ENCODE peak calls at places on chromosome 7, in six cellular contexts. L is NAMALWA, O is A172, F is spleen, X is iris pigment epithelial cell, T is GM03348. I is an unnamed sample.

GRCh38 chr7:123935436-123936381 is 10.7 kb downstream of the SPAM1 start:
- DNase-seq in L (no peak), O (no peak), F (no peak), X (peak), T (no peak), I (no peak)

GRCh38 chr7:47690902-47691558 is 109.1 kb upstream of the TNS3 start:
- DNase-seq in L (no peak), O (peak), F (no peak), X (peak), T (peak), I (peak)

GRCh38 chr7:55575098-55575497 is 2.8 kb upstream of the VOPP1 start:
- DNase-seq in L (no peak), O (no peak), F (no peak), X (no peak), T (no peak), I (no peak)

GRCh38 chr7:44921607-44922350 is 36.4 kb upstream of the PURB start:
- DNase-seq in L (peak), O (peak), F (peak), X (peak), T (peak), I (peak)

GRCh38 chr7:36155811-36156361 is 2.8 kb downstream of the EEPD1 start:
- DNase-seq in L (peak), O (no peak), F (no peak), X (peak), T (no peak), I (no peak)

GRCh38 chr7:99372275-99373085 is 2.0 kb upstream of the ARPC1B start:
- DNase-seq in L (no peak), O (no peak), F (peak), X (peak), T (peak), I (no peak)

GRCh38 chr7:116708248-116708647 is 36.3 kb downstream of the MET start:
- DNase-seq in L (no peak), O (no peak), F (no peak), X (no peak), T (no peak), I (no peak)

GRCh38 chr7:150515752-150516151 is 1.1 kb downstream of the GIMAP7 start:
- DNase-seq in L (no peak), O (no peak), F (no peak), X (no peak), T (no peak), I (no peak)

GRCh38 chr7:70856889-70857511 is 274.9 kb upstream of the GALNT17 start:
- DNase-seq in L (peak), O (peak), F (peak), X (peak), T (peak), I (no peak)

GRCh38 chr7:42014625-42015412 is 222.2 kb downstream of the GLI3 start:
- DNase-seq in L (peak), O (peak), F (no peak), X (peak), T (peak), I (no peak)

GRCh38 chr7:154869436-154869835 is 133.5 kb downstream of the PAXIP1 start:
- DNase-seq in L (no peak), O (no peak), F (peak), X (no peak), T (no peak), I (no peak)

GRCh38 chr7:155198901-155199845 is 98.5 kb upstream of the INSIG1 start:
- DNase-seq in L (no peak), O (peak), F (no peak), X (peak), T (peak), I (peak)

GRCh38 chr7:117993377-117994003 is 120.2 kb upstream of the CTTNBP2 start:
- DNase-seq in L (peak), O (peak), F (no peak), X (peak), T (peak), I (no peak)

GRCh38 chr7:126727930-126728331 is 524.8 kb downstream of the GRM8 start:
- DNase-seq in L (no peak), O (peak), F (no peak), X (peak), T (peak), I (no peak)

GRCh38 chr7:1386623-1387220 is 72.5 kb downstream of the MICALL2 start:
- DNase-seq in L (no peak), O (no peak), F (no peak), X (no peak), T (no peak), I (no peak)

GRCh38 chr7:12619461-12620069 is 49.0 kb downstream of the SCIN start:
- DNase-seq in L (no peak), O (no peak), F (no peak), X (no peak), T (no peak), I (no peak)

GRCh38 chr7:11831383-11831726 is 643 bp downstream of the THSD7A start:
- DNase-seq in L (no peak), O (peak), F (no peak), X (peak), T (no peak), I (no peak)

GRCh38 chr7:99628471-99629465 is 12.0 kb downstream of the ZSCAN25 start:
- DNase-seq in L (no peak), O (no peak), F (no peak), X (no peak), T (no peak), I (no peak)

GRCh38 chr7:7201583-7202374 is 19.4 kb downstream of the C1GALT1 start:
- DNase-seq in L (peak), O (no peak), F (peak), X (no peak), T (no peak), I (no peak)

I was measured in AG09309.